ENCODE peak calls at places on chromosomes 6 and 20, in four cellular contexts. A is HepG2, K is GM12878, G is SK-N-SH. U is an unnamed sample.

GRCh38 chr6:44960898-44961297 is 367.2 kb upstream of the RUNX2 start:
- DNase-seq in G (no peak), K (peak), A (peak), U (no peak)

GRCh38 chr20:31605031-31605901 is at the start of gene ID1:
- DNase-seq in K (no peak), G (peak), A (peak), U (peak)

GRCh38 chr6:54892831-54893230 is 46.3 kb downstream of the FAM83B start:
- DNase-seq in G (no peak), A (no peak), K (no peak), U (peak)

GRCh38 chr6:3031857-3032256 is 32.2 kb downstream of the NQO2 start:
- DNase-seq in A (peak), K (no peak), G (no peak), U (no peak)

GRCh38 chr6:22113046-22113766 is 183.6 kb downstream of the PRL start:
- DNase-seq in G (no peak), K (no peak), A (no peak), U (peak)

GRCh38 chr6:39190545-39191235 is 38.6 kb downstream of the KCNK5 start:
- DNase-seq in K (no peak), G (no peak), A (no peak), U (no peak)

GRCh38 chr6:13282393-13283069 is 45.8 kb downstream of the TBC1D7 start:
- DNase-seq in A (peak), K (no peak), G (no peak), U (no peak)

GRCh38 chr20:5821627-5822215 is 71.5 kb downstream of the SHLD1 start:
- DNase-seq in A (peak), K (no peak), G (no peak), U (no peak)

GRCh38 chr6:117483645-117484016 is 1.2 kb downstream of the DCBLD1 start:
- DNase-seq in A (peak), K (no peak), G (no peak), U (no peak)

GRCh38 chr20:20210943-20211273 is 157.0 kb upstream of the INSM1 start:
- DNase-seq in K (no peak), A (no peak), G (no peak), U (no peak)

GRCh38 chr6:162489406-162489976 is 238.1 kb downstream of the PRKN start:
- DNase-seq in A (peak), G (no peak), K (no peak), U (no peak)

GRCh38 chr6:84581494-84582259 is 182.7 kb downstream of the TBX18 start:
- DNase-seq in G (no peak), A (no peak), K (no peak), U (no peak)

GRCh38 chr20:1390552-1391403 is 2.1 kb downstream of the FKBP1A start:
- DNase-seq in K (no peak), A (no peak), G (no peak), U (no peak)

GRCh38 chr20:23069073-23069472 is 17.1 kb downstream of the CD93 start:
- DNase-seq in G (no peak), A (no peak), K (no peak), U (no peak)

GRCh38 chr6:128963561-128963960 is 80.6 kb downstream of the LAMA2 start:
- DNase-seq in G (no peak), A (no peak), K (no peak), U (no peak)

GRCh38 chr20:31704225-31705119 is 18.2 kb downstream of the BCL2L1 start:
- DNase-seq in K (no peak), A (peak), G (no peak), U (peak)

GRCh38 chr20:23049201-23049932 is at the start of gene THBD:
- DNase-seq in G (no peak), A (no peak), K (no peak), U (peak)

GRCh38 chr6:154478021-154478651 is 32.3 kb downstream of the CNKSR3 start:
- DNase-seq in A (no peak), G (no peak), K (no peak), U (no peak)

GRCh38 chr6:37205997-37206340 is 36.0 kb downstream of the PIM1 start:
- DNase-seq in G (no peak), K (no peak), A (no peak), U (no peak)

GRCh38 chr20:41425180-41425884 is 58.7 kb upstream of the EMILIN3 start:
- DNase-seq in K (no peak), G (no peak), A (peak), U (no peak)

GRCh38 chr20:5834436-5835005 is 84.3 kb downstream of the SHLD1 start:
- DNase-seq in K (no peak), A (no peak), G (no peak), U (no peak)

GRCh38 chr6:113481441-113481840 is 375.7 kb upstream of the MARCKS start:
- DNase-seq in A (no peak), G (no peak), K (no peak), U (no peak)

GRCh38 chr6:130134594-130134993 is 88.2 kb downstream of the SAMD3 start:
- DNase-seq in K (no peak), G (no peak), A (no peak), U (no peak)
- TF ChIP-seq PBX3 in K (no peak), G (no peak), A (no peak), U (no peak)

DNA sequence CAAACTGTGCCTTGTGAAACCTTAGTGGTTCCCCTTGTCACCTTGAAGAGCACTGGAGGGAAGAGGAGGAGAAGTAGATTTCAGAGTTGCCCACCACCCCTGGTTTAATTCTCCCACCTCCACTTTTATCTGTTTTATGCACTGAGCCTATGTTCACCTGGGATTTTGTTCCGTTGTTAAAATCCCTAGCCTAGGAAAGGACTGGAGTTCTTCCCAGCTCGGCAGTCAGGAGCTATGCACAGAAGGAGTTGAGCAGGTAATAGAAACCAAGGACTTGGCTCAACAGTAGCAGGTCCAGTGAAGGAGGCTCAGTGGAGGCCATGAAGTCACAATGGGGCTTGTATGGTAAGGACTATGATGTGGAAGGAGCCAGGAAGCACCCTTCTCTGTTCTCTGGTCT is 290.3 kb upstream of the PRND start:
- DNase-seq in K (no peak), G (no peak), A (no peak), U (no peak)
- TF ChIP-seq PBX3 in K (no peak), G (no peak), A (no peak), U (no peak)

GRCh38 chr20:24522452-24523330 is 53.3 kb downstream of the SYNDIG1 start:
- DNase-seq in G (no peak), K (no peak), A (no peak), U (no peak)
- TF ChIP-seq PBX3 in G (no peak), K (no peak), A (no peak), U (no peak)

DNA sequence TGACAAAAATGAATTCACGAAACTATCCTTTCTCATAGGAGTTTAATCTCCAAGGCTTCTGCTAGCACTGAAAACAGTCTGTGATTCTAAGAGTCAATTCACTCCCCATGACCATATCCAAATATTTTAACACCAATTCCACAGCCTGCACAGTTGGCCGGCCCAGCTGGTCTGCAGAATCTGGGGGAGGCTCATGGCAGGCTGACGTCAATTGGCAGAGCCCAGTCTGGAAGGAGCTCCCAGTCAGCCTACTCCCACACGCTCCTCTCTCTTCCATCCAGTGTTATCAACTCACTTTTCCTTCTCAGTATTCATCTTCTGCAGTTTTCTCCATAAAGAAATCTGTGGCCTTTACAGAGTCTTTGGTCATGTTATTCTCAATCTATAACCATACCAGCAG is 111.0 kb downstream of the TBXT start:
- DNase-seq in A (no peak), G (no peak), K (no peak), U (no peak)
- TF ChIP-seq PBX3 in A (no peak), G (no peak), K (no peak), U (no peak)

GRCh38 chr6:28446818-28447511 is 3.7 kb upstream of the ZSCAN23 start:
- DNase-seq in G (peak), K (no peak), A (no peak), U (no peak)
- TF ChIP-seq PBX3 in G (no peak), K (no peak), A (no peak), U (no peak)

DNA sequence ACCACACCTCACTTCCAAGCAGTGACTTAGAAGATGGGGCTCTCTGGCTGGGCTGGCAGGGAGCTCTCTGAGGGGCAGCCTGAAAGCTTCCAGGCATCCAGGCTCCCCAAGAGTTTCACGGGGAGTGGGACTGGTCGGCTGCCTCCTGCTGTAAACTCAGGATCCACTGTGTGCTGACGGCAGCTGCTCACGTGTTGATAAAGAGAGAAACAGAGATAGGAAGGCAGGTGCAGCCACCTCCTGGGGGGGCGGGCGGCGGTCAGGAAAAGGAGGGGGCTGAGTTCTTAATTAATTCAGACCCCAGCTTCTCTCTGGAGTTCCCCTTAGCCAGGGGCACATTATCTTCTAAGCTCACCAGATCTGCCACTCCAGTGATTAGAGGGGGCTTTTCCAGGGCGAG is 70.8 kb downstream of the CD40 start:
- DNase-seq in K (no peak), G (no peak), A (no peak), U (no peak)
- TF ChIP-seq PBX3 in K (no peak), G (no peak), A (no peak), U (no peak)

DNA sequence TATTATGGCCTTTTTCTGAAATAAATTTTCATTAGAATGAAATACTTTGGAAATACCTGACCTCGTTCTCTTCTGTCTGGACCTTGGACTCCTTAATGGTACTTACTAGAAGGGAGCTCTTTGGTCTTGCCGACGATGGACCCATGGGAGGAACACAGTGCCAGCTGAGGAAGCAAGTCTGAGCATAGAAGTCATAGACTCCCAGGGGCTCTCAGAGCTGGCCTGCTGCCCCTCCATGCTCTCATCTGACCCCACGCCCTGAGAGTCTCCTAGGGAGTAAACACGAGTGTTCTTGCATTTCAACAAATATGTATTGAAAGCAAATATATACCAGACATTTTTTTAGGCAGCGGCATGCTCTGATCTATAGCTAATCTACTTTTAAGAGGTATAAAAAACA is 87.8 kb downstream of the PLEKHG1 start:
- DNase-seq in G (no peak), K (no peak), A (peak), U (no peak)
- TF ChIP-seq PBX3 in G (no peak), K (no peak), A (no peak), U (no peak)

GRCh38 chr20:47265214-47265613 is 91.3 kb downstream of the ZMYND8 start:
- DNase-seq in G (no peak), A (no peak), K (no peak), U (no peak)

GRCh38 chr20:47263502-47264084 is 92.9 kb downstream of the ZMYND8 start:
- DNase-seq in G (peak), K (peak), A (no peak), U (no peak)

GRCh38 chr20:47262008-47262364 is 94.5 kb downstream of the ZMYND8 start:
- DNase-seq in K (peak), G (no peak), A (no peak), U (no peak)

GRCh38 chr20:47263080-47263479 is 93.4 kb downstream of the ZMYND8 start:
- DNase-seq in G (no peak), A (no peak), K (no peak), U (no peak)

GRCh38 chr20:47262365-47263013 is 94.0 kb downstream of the ZMYND8 start:
- DNase-seq in G (peak), A (no peak), K (peak), U (no peak)
- TF ChIP-seq PBX3 in G (no peak), A (no peak), K (no peak), U (no peak)

GRCh38 chr6:100209323-100210137 is 215.5 kb upstream of the MCHR2 start:
- DNase-seq in G (no peak), A (no peak), K (no peak), U (no peak)
- TF ChIP-seq PBX3 in G (no peak), A (no peak), K (no peak), U (no peak)

GRCh38 chr20:3452690-3453089 is 18.1 kb upstream of the ATRN start:
- DNase-seq in A (no peak), K (peak), G (no peak), U (no peak)
- TF ChIP-seq PBX3 in A (no peak), K (no peak), G (no peak), U (no peak)

U was measured in A549.